ENCODE peak calls at places on chromosomes 11 and 22, in six cellular contexts. One of them, this sample, is unnamed.

GRCh38 chr11:87317441-87317840 is 279.7 kb downstream of the TMEM135 start:
- DNase-seq in HCT116: no peak
- DNase-seq in OCI-LY7: no peak
- DNase-seq in CD4-positive, CD25-positive, alpha-beta regulatory T cell: no peak
- DNase-seq in sigmoid colon: no peak
- DNase-seq in body of pancreas: no peak
- DNase-seq in this sample: no peak

GRCh38 chr11:76380161-76380976 is 563 bp downstream of the THAP12 start:
- DNase-seq in HCT116: no peak
- DNase-seq in OCI-LY7: peak; percentile 45
- DNase-seq in CD4-positive, CD25-positive, alpha-beta regulatory T cell: peak; percentile 41
- DNase-seq in sigmoid colon: peak; percentile 64
- DNase-seq in body of pancreas: no peak
- DNase-seq in this sample: peak; percentile 21

GRCh38 chr22:30287626-30288413 is 1.5 kb downstream of the CASTOR1 start:
- DNase-seq in HCT116: peak; percentile 89
- DNase-seq in OCI-LY7: peak; percentile 87
- DNase-seq in CD4-positive, CD25-positive, alpha-beta regulatory T cell: peak; percentile 87
- DNase-seq in sigmoid colon: peak; percentile 96
- DNase-seq in body of pancreas: peak; percentile 88
- DNase-seq in this sample: peak; percentile 83

GRCh38 chr22:43883012-43883661 is 8.7 kb downstream of the PNPLA5 start:
- DNase-seq in HCT116: peak; percentile 81
- DNase-seq in OCI-LY7: peak; percentile 75
- DNase-seq in CD4-positive, CD25-positive, alpha-beta regulatory T cell: peak; percentile 28
- DNase-seq in sigmoid colon: peak; percentile 54
- DNase-seq in body of pancreas: peak; percentile 49
- DNase-seq in this sample: no peak

GRCh38 chr11:132278801-132279574 is 908.6 kb downstream of the NTM start:
- DNase-seq in HCT116: no peak
- DNase-seq in OCI-LY7: peak; percentile 7
- DNase-seq in CD4-positive, CD25-positive, alpha-beta regulatory T cell: no peak
- DNase-seq in sigmoid colon: no peak
- DNase-seq in body of pancreas: no peak
- DNase-seq in this sample: no peak

GRCh38 chr11:5547982-5548381 is 358 bp downstream of the OR52H1 start:
- DNase-seq in HCT116: no peak
- DNase-seq in OCI-LY7: no peak
- DNase-seq in CD4-positive, CD25-positive, alpha-beta regulatory T cell: no peak
- DNase-seq in sigmoid colon: no peak
- DNase-seq in body of pancreas: no peak
- DNase-seq in this sample: no peak

GRCh38 chr11:107257660-107258059 is 200.0 kb downstream of the CWF19L2 start:
- DNase-seq in HCT116: no peak
- DNase-seq in OCI-LY7: no peak
- DNase-seq in CD4-positive, CD25-positive, alpha-beta regulatory T cell: no peak
- DNase-seq in sigmoid colon: no peak
- DNase-seq in body of pancreas: no peak
- DNase-seq in this sample: no peak

GRCh38 chr22:41620646-41621098 is at the start of gene DESI1:
- DNase-seq in HCT116: no peak
- DNase-seq in OCI-LY7: no peak
- DNase-seq in CD4-positive, CD25-positive, alpha-beta regulatory T cell: no peak
- DNase-seq in sigmoid colon: no peak
- DNase-seq in body of pancreas: peak; percentile 40
- DNase-seq in this sample: no peak

GRCh38 chr22:19429950-19430889 is 1.3 kb downstream of the HIRA start:
- DNase-seq in HCT116: no peak
- DNase-seq in OCI-LY7: peak; percentile 69
- DNase-seq in CD4-positive, CD25-positive, alpha-beta regulatory T cell: peak; percentile 39
- DNase-seq in sigmoid colon: no peak
- DNase-seq in body of pancreas: peak; percentile 51
- DNase-seq in this sample: peak; percentile 44

GRCh38 chr22:49321477-49322055 is 506.1 kb downstream of the BRD1 start:
- DNase-seq in HCT116: no peak
- DNase-seq in OCI-LY7: no peak
- DNase-seq in CD4-positive, CD25-positive, alpha-beta regulatory T cell: no peak
- DNase-seq in sigmoid colon: no peak
- DNase-seq in body of pancreas: no peak
- DNase-seq in this sample: no peak

GRCh38 chr11:113802621-113803020 is 23.0 kb downstream of the CLDN25 start:
- DNase-seq in HCT116: no peak
- DNase-seq in OCI-LY7: no peak
- DNase-seq in CD4-positive, CD25-positive, alpha-beta regulatory T cell: no peak
- DNase-seq in sigmoid colon: no peak
- DNase-seq in body of pancreas: no peak
- DNase-seq in this sample: no peak

GRCh38 chr11:63944987-63945386 is 6.2 kb downstream of the NAA40 start:
- DNase-seq in HCT116: no peak
- DNase-seq in OCI-LY7: no peak
- DNase-seq in CD4-positive, CD25-positive, alpha-beta regulatory T cell: no peak
- DNase-seq in sigmoid colon: peak; percentile 74
- DNase-seq in body of pancreas: peak; percentile 24
- DNase-seq in this sample: no peak

GRCh38 chr11:119709638-119710346 is 19.2 kb downstream of the NECTIN1 start:
- DNase-seq in HCT116: no peak
- DNase-seq in OCI-LY7: peak; percentile 13
- DNase-seq in CD4-positive, CD25-positive, alpha-beta regulatory T cell: no peak
- DNase-seq in sigmoid colon: no peak
- DNase-seq in body of pancreas: peak; percentile 57
- DNase-seq in this sample: no peak

GRCh38 chr11:1858576-1858975 is 5.7 kb downstream of the LSP1 start:
- DNase-seq in HCT116: no peak
- DNase-seq in OCI-LY7: no peak
- DNase-seq in CD4-positive, CD25-positive, alpha-beta regulatory T cell: no peak
- DNase-seq in sigmoid colon: no peak
- DNase-seq in body of pancreas: no peak
- DNase-seq in this sample: no peak

GRCh38 chr22:42800731-42801536 is 56.1 kb downstream of the ARFGAP3 start:
- DNase-seq in HCT116: no peak
- DNase-seq in OCI-LY7: no peak
- DNase-seq in CD4-positive, CD25-positive, alpha-beta regulatory T cell: no peak
- DNase-seq in sigmoid colon: no peak
- DNase-seq in body of pancreas: no peak
- DNase-seq in this sample: no peak
- H3K27ac ChIP-seq in HCT116: no peak overlapping the region
- H3K27ac ChIP-seq in OCI-LY7: no peak overlapping the region
- H3K27ac ChIP-seq in CD4-positive, CD25-positive, alpha-beta regulatory T cell: no peak overlapping the region
- H3K27ac ChIP-seq in sigmoid colon: no peak overlapping the region
- H3K27ac ChIP-seq in body of pancreas: peak overlapping the region; percentile 9
- H3K27ac ChIP-seq in this sample: no peak overlapping the region

DNA sequence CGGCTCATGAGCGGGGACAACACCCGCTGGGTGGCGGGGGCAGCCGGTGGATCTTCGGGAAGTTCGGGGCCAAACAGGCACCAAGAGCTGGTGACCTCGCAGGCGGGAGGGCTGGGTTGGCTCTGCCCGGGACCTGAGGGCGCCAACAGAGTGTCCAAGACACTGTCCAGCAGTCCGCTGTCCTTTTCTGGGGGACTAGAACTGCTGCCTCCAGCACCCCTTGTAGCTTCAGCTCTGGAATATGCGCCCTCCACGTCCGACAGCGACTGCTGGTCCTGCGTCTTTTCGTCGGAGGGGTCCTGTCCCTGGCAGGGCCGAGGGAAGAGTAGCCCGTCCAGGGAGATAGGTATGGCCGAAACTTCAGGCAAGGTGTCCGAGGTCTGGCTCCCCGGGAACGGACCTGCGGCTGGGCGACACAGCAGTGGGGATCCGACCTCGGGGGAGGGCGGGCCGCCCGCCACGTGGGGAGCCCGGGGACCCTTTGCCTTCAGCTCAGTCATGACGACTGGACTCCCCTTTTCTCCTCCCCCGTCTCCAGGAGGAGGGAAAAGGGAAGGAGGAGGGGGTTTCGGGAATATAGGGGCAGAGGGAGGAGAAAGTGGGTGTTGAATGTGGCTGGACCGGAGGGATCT is 926 bp downstream of the PGR start:
- DNase-seq in HCT116: no peak
- DNase-seq in OCI-LY7: no peak
- DNase-seq in CD4-positive, CD25-positive, alpha-beta regulatory T cell: no peak
- DNase-seq in sigmoid colon: peak; percentile 68
- DNase-seq in body of pancreas: peak; percentile 2
- DNase-seq in this sample: no peak
- H3K27ac ChIP-seq in HCT116: no peak overlapping the region
- H3K27ac ChIP-seq in OCI-LY7: no peak overlapping the region
- H3K27ac ChIP-seq in CD4-positive, CD25-positive, alpha-beta regulatory T cell: no peak overlapping the region
- H3K27ac ChIP-seq in sigmoid colon: peak overlapping the region; percentile 82
- H3K27ac ChIP-seq in body of pancreas: no peak overlapping the region
- H3K27ac ChIP-seq in this sample: no peak overlapping the region

GRCh38 chr11:134560066-134560465 is 148.0 kb upstream of the B3GAT1 start:
- DNase-seq in HCT116: no peak
- DNase-seq in OCI-LY7: no peak
- DNase-seq in CD4-positive, CD25-positive, alpha-beta regulatory T cell: no peak
- DNase-seq in sigmoid colon: peak; percentile 48
- DNase-seq in body of pancreas: no peak
- DNase-seq in this sample: no peak
- H3K27ac ChIP-seq in HCT116: no peak overlapping the region
- H3K27ac ChIP-seq in OCI-LY7: no peak overlapping the region
- H3K27ac ChIP-seq in CD4-positive, CD25-positive, alpha-beta regulatory T cell: no peak overlapping the region
- H3K27ac ChIP-seq in sigmoid colon: no peak overlapping the region
- H3K27ac ChIP-seq in body of pancreas: no peak overlapping the region
- H3K27ac ChIP-seq in this sample: no peak overlapping the region

DNA sequence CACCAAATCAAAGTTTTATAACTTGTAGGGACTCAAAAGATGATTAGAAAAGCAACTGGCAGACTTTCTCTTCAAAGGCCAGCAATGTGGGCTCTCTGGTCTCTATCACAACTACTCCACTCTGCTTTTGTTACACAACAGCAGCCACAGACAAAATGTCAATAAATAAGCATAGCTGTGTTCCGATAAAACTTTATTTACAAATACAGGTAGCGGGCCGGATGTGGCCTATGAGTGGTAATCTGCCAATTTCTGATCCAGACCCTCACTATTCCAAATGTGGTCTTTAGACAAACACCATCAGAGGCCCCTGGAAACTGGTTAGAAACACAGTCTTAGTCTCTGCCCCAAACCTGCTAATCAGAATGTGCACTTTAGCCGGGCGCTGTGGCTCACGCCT is 8.2 kb downstream of the TPST2 start:
- DNase-seq in HCT116: no peak
- DNase-seq in OCI-LY7: no peak
- DNase-seq in CD4-positive, CD25-positive, alpha-beta regulatory T cell: no peak
- DNase-seq in sigmoid colon: no peak
- DNase-seq in body of pancreas: no peak
- DNase-seq in this sample: no peak
- H3K27ac ChIP-seq in HCT116: no peak overlapping the region
- H3K27ac ChIP-seq in OCI-LY7: no peak overlapping the region
- H3K27ac ChIP-seq in CD4-positive, CD25-positive, alpha-beta regulatory T cell: no peak overlapping the region
- H3K27ac ChIP-seq in sigmoid colon: no peak overlapping the region
- H3K27ac ChIP-seq in body of pancreas: no peak overlapping the region
- H3K27ac ChIP-seq in this sample: no peak overlapping the region

GRCh38 chr11:36777302-36777701 is 179.3 kb upstream of the RAG2 start:
- DNase-seq in HCT116: no peak
- DNase-seq in OCI-LY7: no peak
- DNase-seq in CD4-positive, CD25-positive, alpha-beta regulatory T cell: no peak
- DNase-seq in sigmoid colon: no peak
- DNase-seq in body of pancreas: no peak
- DNase-seq in this sample: no peak

GRCh38 chr11:36774603-36775002 is 176.6 kb upstream of the RAG2 start:
- DNase-seq in HCT116: no peak
- DNase-seq in OCI-LY7: no peak
- DNase-seq in CD4-positive, CD25-positive, alpha-beta regulatory T cell: no peak
- DNase-seq in sigmoid colon: no peak
- DNase-seq in body of pancreas: no peak
- DNase-seq in this sample: no peak

GRCh38 chr11:36775157-36775556 is 177.1 kb upstream of the RAG2 start:
- DNase-seq in HCT116: no peak
- DNase-seq in OCI-LY7: no peak
- DNase-seq in CD4-positive, CD25-positive, alpha-beta regulatory T cell: no peak
- DNase-seq in sigmoid colon: no peak
- DNase-seq in body of pancreas: no peak
- DNase-seq in this sample: no peak
- H3K27ac ChIP-seq in HCT116: no peak overlapping the region
- H3K27ac ChIP-seq in OCI-LY7: no peak overlapping the region
- H3K27ac ChIP-seq in CD4-positive, CD25-positive, alpha-beta regulatory T cell: no peak overlapping the region
- H3K27ac ChIP-seq in sigmoid colon: no peak overlapping the region
- H3K27ac ChIP-seq in body of pancreas: no peak overlapping the region
- H3K27ac ChIP-seq in this sample: no peak overlapping the region

GRCh38 chr11:127653071-127653470 is 652.5 kb upstream of the KIRREL3 start:
- DNase-seq in HCT116: no peak
- DNase-seq in OCI-LY7: no peak
- DNase-seq in CD4-positive, CD25-positive, alpha-beta regulatory T cell: no peak
- DNase-seq in sigmoid colon: no peak
- DNase-seq in body of pancreas: no peak
- DNase-seq in this sample: no peak
- H3K27ac ChIP-seq in HCT116: no peak overlapping the region
- H3K27ac ChIP-seq in OCI-LY7: no peak overlapping the region
- H3K27ac ChIP-seq in CD4-positive, CD25-positive, alpha-beta regulatory T cell: no peak overlapping the region
- H3K27ac ChIP-seq in sigmoid colon: no peak overlapping the region
- H3K27ac ChIP-seq in body of pancreas: no peak overlapping the region
- H3K27ac ChIP-seq in this sample: no peak overlapping the region

GRCh38 chr11:124753207-124753606 is 1.2 kb upstream of the VSIG2 start:
- DNase-seq in HCT116: no peak
- DNase-seq in OCI-LY7: no peak
- DNase-seq in CD4-positive, CD25-positive, alpha-beta regulatory T cell: no peak
- DNase-seq in sigmoid colon: no peak
- DNase-seq in body of pancreas: no peak
- DNase-seq in this sample: no peak
- H3K27ac ChIP-seq in HCT116: no peak overlapping the region
- H3K27ac ChIP-seq in OCI-LY7: no peak overlapping the region
- H3K27ac ChIP-seq in CD4-positive, CD25-positive, alpha-beta regulatory T cell: no peak overlapping the region
- H3K27ac ChIP-seq in sigmoid colon: no peak overlapping the region
- H3K27ac ChIP-seq in body of pancreas: no peak overlapping the region
- H3K27ac ChIP-seq in this sample: no peak overlapping the region

GRCh38 chr22:31300896-31301295 is 8.6 kb upstream of the PIK3IP1 start:
- DNase-seq in HCT116: no peak
- DNase-seq in OCI-LY7: no peak
- DNase-seq in CD4-positive, CD25-positive, alpha-beta regulatory T cell: no peak
- DNase-seq in sigmoid colon: no peak
- DNase-seq in body of pancreas: no peak
- DNase-seq in this sample: no peak
- H3K27ac ChIP-seq in HCT116: no peak overlapping the region
- H3K27ac ChIP-seq in OCI-LY7: no peak overlapping the region
- H3K27ac ChIP-seq in CD4-positive, CD25-positive, alpha-beta regulatory T cell: no peak overlapping the region
- H3K27ac ChIP-seq in sigmoid colon: no peak overlapping the region
- H3K27ac ChIP-seq in body of pancreas: no peak overlapping the region
- H3K27ac ChIP-seq in this sample: no peak overlapping the region